ENCODE peak calls at places on chromosomes 7 and 10, in ten cellular contexts. R, C, I, T, B, W, E, P, Y and X are unnamed samples.
A peak's percentile ranks its signal among the peaks of the same experiment; 100 is the strongest.

GRCh38 chr7:110531186-110531585 is 559.7 kb upstream of the LRRN3 start:
- DNase-seq in B (no peak), R (no peak), P (no peak), I (no peak), Y (no peak), T (peak; percentile 1), C (no peak), E (peak; percentile 41), W (no peak), X (no peak)

GRCh38 chr7:68770649-68771048 is 827.6 kb upstream of the AUTS2 start:
- DNase-seq in R (peak; percentile 5), E (no peak), W (peak; percentile 82), P (no peak), I (no peak), C (peak; percentile 83), Y (no peak), B (no peak), T (peak; percentile 60), X (no peak)

GRCh38 chr7:87961754-87962153 is 27.7 kb downstream of the ADAM22 start:
- DNase-seq in C (no peak), R (no peak), P (no peak), B (no peak), Y (no peak), I (no peak), W (no peak), E (no peak), T (peak; percentile 3), X (no peak)

GRCh38 chr10:13404791-13405190 is 56.7 kb upstream of the SEPHS1 start:
- DNase-seq in Y (no peak), B (no peak), T (no peak), W (no peak), C (no peak), E (no peak), P (no peak), I (no peak), R (no peak), X (no peak)

GRCh38 chr7:11570922-11571550 is 261.0 kb downstream of the THSD7A start:
- DNase-seq in P (peak; percentile 10), T (no peak), B (no peak), W (no peak), R (no peak), I (no peak), Y (no peak), C (no peak), E (no peak), X (no peak)

GRCh38 chr10:5776881-5777197 is 36.4 kb downstream of the GDI2 start:
- DNase-seq in T (no peak), W (no peak), E (peak; percentile 68), C (no peak), R (no peak), I (peak; percentile 62), Y (no peak), P (peak; percentile 61), B (peak; percentile 16), X (no peak)

GRCh38 chr10:67288688-67289410 is 363.0 kb downstream of the LRRTM3 start:
- DNase-seq in I (no peak), Y (no peak), W (no peak), E (no peak), B (no peak), T (no peak), P (no peak), C (no peak), R (no peak), X (no peak)

GRCh38 chr10:86311900-86312299 is 54.7 kb downstream of the GRID1 start:
- DNase-seq in R (no peak), I (no peak), C (no peak), T (no peak), B (no peak), Y (peak; percentile 14), E (no peak), P (no peak), W (no peak), X (no peak)

GRCh38 chr10:7283246-7283645 is 127.6 kb downstream of the SFMBT2 start:
- DNase-seq in E (no peak), I (no peak), B (no peak), R (no peak), T (no peak), Y (no peak), P (no peak), W (no peak), C (no peak), X (no peak)

GRCh38 chr7:116534790-116535189 is 10.0 kb downstream of the CAV1 start:
- DNase-seq in W (no peak), E (no peak), I (no peak), C (no peak), Y (no peak), P (no peak), R (no peak), T (no peak), B (no peak), X (no peak)

GRCh38 chr7:41315764-41316163 is 387.1 kb downstream of the INHBA start:
- DNase-seq in B (no peak), W (no peak), R (no peak), E (no peak), P (no peak), T (no peak), Y (no peak), C (no peak), I (no peak), X (no peak)

GRCh38 chr10:64365663-64366062 is 844.5 kb downstream of the REEP3 start:
- DNase-seq in P (no peak), I (no peak), T (no peak), C (no peak), Y (no peak), B (no peak), W (no peak), E (no peak), R (no peak), X (no peak)

GRCh38 chr10:30553625-30554442 is 75.7 kb downstream of the LYZL2 start:
- DNase-seq in R (no peak), I (no peak), E (peak; percentile 19), C (peak; percentile 81), P (no peak), T (peak; percentile 86), Y (no peak), B (no peak), W (no peak), X (no peak)

GRCh38 chr10:102660891-102661613 is 16.8 kb downstream of the TRIM8 start:
- DNase-seq in E (peak; percentile 59), I (no peak), T (peak; percentile 65), B (peak; percentile 71), P (no peak), C (peak; percentile 84), W (no peak), R (no peak), Y (peak; percentile 87), X (no peak)

GRCh38 chr7:97298561-97298960 is 181.1 kb downstream of the SDHAF3 start:
- DNase-seq in Y (no peak), B (no peak), P (no peak), T (no peak), W (no peak), R (peak; percentile 6), C (no peak), E (no peak), I (no peak), X (no peak)

GRCh38 chr7:113071465-113071864 is 15.2 kb downstream of the GPR85 start:
- DNase-seq in P (no peak), R (no peak), Y (no peak), I (no peak), B (no peak), C (no peak), W (no peak), T (no peak), E (peak; percentile 34), X (no peak)

GRCh38 chr7:150404172-150404784 is 25.1 kb downstream of the ZNF775 start:
- DNase-seq in Y (peak; percentile 64), B (no peak), T (peak; percentile 17), I (no peak), W (no peak), E (no peak), P (no peak), R (no peak), C (no peak), X (no peak)

GRCh38 chr10:5827841-5828240 is 14.6 kb upstream of the GDI2 start:
- DNase-seq in E (no peak), I (no peak), P (no peak), R (no peak), Y (peak; percentile 27), W (no peak), B (no peak), T (no peak), C (no peak), X (no peak)

GRCh38 chr7:108454674-108455523 is 1.3 kb downstream of the NRCAM start:
- DNase-seq in R (peak; percentile 16), E (peak; percentile 38), W (peak; percentile 20), P (no peak), C (peak; percentile 28), B (no peak), Y (no peak), I (peak; percentile 18), T (peak; percentile 41), X (no peak)

GRCh38 chr7:90411510-90411909 is 8.2 kb downstream of the CLDN12 start:
- DNase-seq in C (no peak), P (peak; percentile 74), I (no peak), T (no peak), E (peak; percentile 17), Y (no peak), W (peak; percentile 94), B (no peak), R (peak; percentile 5), X (no peak)

GRCh38 chr7:133649593-133649992 is 396.7 kb downstream of the EXOC4 start:
- DNase-seq in I (peak; percentile 26), W (no peak), T (no peak), Y (no peak), E (peak; percentile 27), R (no peak), B (no peak), P (no peak), C (no peak), X (no peak)

GRCh38 chr7:133815677-133816210 is 311.4 kb upstream of the LRGUK start:
- DNase-seq in R (peak; percentile 12), E (peak; percentile 19), B (peak; percentile 20), W (no peak), C (no peak), Y (no peak), I (no peak), T (no peak), P (no peak), X (no peak)

GRCh38 chr10:114631090-114631677 is 26.9 kb downstream of the ABLIM1 start:
- DNase-seq in C (no peak), W (no peak), R (peak; percentile 14), I (no peak), B (no peak), T (no peak), Y (no peak), P (no peak), E (no peak), X (no peak)

GRCh38 chr10:97017474-97017903 is 168.3 kb downstream of the SLIT1 start:
- DNase-seq in P (no peak), W (no peak), R (no peak), I (no peak), E (no peak), C (no peak), Y (peak; percentile 53), T (no peak), B (no peak), X (no peak)

GRCh38 chr7:84502222-84502621 is 307.6 kb upstream of the SEMA3A start:
- DNase-seq in T (no peak), E (no peak), W (no peak), I (no peak), R (no peak), C (no peak), Y (no peak), P (no peak), B (no peak), X (no peak)

GRCh38 chr7:130505753-130506152 is 13.9 kb downstream of the MEST start:
- DNase-seq in T (no peak), B (no peak), Y (no peak), I (no peak), C (no peak), W (no peak), E (no peak), P (no peak), R (no peak), X (no peak)

GRCh38 chr10:117553815-117554172 is 11.2 kb downstream of the EMX2 start:
- DNase-seq in T (no peak), R (no peak), C (no peak), P (no peak), I (no peak), Y (no peak), E (no peak), B (no peak), W (no peak), X (no peak)

GRCh38 chr7:81211204-81211603 is 292.4 kb upstream of the SEMA3C start:
- DNase-seq in E (no peak), B (no peak), W (no peak), I (no peak), R (no peak), C (no peak), P (no peak), Y (no peak), T (no peak), X (no peak)